ENCODE peak calls at places on chromosomes 3 and 15, in five cellular contexts. L is neuronal stem cell, U is trophoblast cell, F is mesenchymal stem cell, R is H9. S is an unnamed sample.

GRCh38 chr3:10929978-10930620 is 62.4 kb upstream of the SLC6A1 start:
- DNase-seq in U (no peak), F (no peak), L (no peak), R (peak; percentile 4), S (no peak)

GRCh38 chr3:157134620-157135191 is 25.2 kb downstream of the CCNL1 start:
- DNase-seq in U (no peak), L (no peak), R (no peak), F (no peak), S (no peak)

GRCh38 chr15:68436680-68437079 is 4.7 kb upstream of the ITGA11 start:
- DNase-seq in U (no peak), L (no peak), R (peak; percentile 17), F (no peak), S (no peak)

GRCh38 chr3:113231827-113232253 is 20.5 kb downstream of the BOC start:
- DNase-seq in U (peak; percentile 11), L (no peak), F (peak; percentile 78), R (peak; percentile 47), S (peak; percentile 89)

GRCh38 chr3:32238027-32238815 is at the start of gene CMTM8:
- DNase-seq in F (peak; percentile 14), L (peak; percentile 60), R (peak; percentile 84), U (peak; percentile 56), S (no peak)

GRCh38 chr3:197352382-197352781 is 54.0 kb upstream of the DLG1 start:
- DNase-seq in F (peak; percentile 26), R (no peak), L (no peak), U (no peak), S (peak; percentile 69)

GRCh38 chr3:69182588-69183299 is 60.3 kb upstream of the LMOD3 start:
- DNase-seq in L (no peak), U (no peak), F (peak; percentile 91), R (no peak), S (peak; percentile 81)

GRCh38 chr3:45690331-45691035 is 1.3 kb downstream of the SACM1L start:
- DNase-seq in F (peak; percentile 30), L (no peak), R (no peak), U (no peak), S (no peak)

GRCh38 chr3:75325716-75326115 is 338.4 kb upstream of the FRG2C start:
- DNase-seq in F (no peak), R (no peak), L (no peak), U (no peak), S (no peak)

DNA sequence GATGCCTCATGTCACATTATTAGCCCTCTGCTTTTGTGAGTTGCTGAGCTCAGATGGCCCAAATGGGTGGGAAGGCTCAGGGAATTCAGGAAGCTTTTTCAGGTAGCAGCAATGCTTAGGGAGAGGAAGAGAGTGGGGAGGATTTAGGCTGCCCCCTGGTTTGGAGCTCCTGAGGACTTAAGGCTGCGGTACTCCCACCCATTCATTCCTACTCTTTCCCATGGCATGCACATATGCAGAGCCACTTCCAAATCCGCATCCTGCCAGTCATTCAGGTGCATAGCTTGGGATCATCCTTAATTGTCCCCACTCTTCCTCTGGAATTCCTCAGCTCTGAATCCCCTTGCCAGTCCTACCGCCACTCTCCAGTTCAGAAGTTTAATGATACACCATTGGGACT is 343.1 kb upstream of the FRG2C start:
- DNase-seq in R (no peak), L (no peak), F (no peak), U (no peak), S (no peak)
- H3K14ac ChIP-seq in R (no peak overlapping the region), L (no peak overlapping the region), F (no peak overlapping the region), U (no peak overlapping the region), S (no peak overlapping the region)

GRCh38 chr3:28504945-28505344 is 156.3 kb upstream of the AZI2 start:
- DNase-seq in L (peak; percentile 18), F (no peak), R (no peak), U (no peak), S (no peak)
- H3K14ac ChIP-seq in L (no peak overlapping the region), F (no peak overlapping the region), R (no peak overlapping the region), U (no peak overlapping the region), S (no peak overlapping the region)

GRCh38 chr15:57298204-57298603 is 78.1 kb upstream of the CGNL1 start:
- DNase-seq in L (no peak), F (peak; percentile 76), U (no peak), R (no peak), S (peak; percentile 68)
- H3K14ac ChIP-seq in L (no peak overlapping the region), F (no peak overlapping the region), U (no peak overlapping the region), R (no peak overlapping the region), S (no peak overlapping the region)

DNA sequence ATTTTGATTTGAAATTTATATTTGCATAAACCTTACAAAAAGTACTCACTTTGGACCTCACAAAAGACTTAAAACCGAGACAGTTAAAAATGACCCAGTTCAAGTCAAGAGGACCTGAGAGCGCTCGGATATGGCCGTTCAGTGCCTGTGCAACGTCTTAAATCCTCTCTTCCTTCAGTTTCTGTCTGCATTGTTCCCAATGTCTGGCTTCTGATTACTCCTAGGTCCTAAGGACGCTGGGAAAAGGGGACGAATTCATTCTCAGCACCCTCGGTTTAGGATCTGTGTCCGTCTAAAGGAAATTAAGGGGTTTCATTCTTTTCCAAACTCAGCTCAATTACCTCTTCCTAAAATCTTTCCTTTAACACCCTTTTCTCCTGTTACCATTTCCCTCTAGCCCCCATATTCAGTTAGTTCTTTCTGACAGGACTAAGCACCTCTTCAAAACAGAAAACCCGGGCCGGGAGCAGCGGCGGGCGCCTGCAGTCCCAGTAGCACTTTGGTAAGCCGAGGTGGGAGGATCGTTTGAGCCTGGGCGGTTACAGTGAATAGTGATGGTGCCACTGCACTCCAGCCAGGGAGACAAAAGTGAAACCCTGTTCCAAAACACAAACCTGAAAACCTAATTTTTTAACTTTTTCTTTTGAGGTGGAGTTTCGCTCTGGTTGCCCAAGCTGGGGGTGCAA is 931 bp downstream of the DPPA4 start:
- DNase-seq in F (peak; percentile 80), R (no peak), L (no peak), U (no peak), S (peak; percentile 7)
- H3K14ac ChIP-seq in F (no peak overlapping the region), R (peak overlapping the region; percentile 74), L (peak overlapping the region; percentile 56), U (peak overlapping the region; percentile 70), S (no peak overlapping the region)

DNA sequence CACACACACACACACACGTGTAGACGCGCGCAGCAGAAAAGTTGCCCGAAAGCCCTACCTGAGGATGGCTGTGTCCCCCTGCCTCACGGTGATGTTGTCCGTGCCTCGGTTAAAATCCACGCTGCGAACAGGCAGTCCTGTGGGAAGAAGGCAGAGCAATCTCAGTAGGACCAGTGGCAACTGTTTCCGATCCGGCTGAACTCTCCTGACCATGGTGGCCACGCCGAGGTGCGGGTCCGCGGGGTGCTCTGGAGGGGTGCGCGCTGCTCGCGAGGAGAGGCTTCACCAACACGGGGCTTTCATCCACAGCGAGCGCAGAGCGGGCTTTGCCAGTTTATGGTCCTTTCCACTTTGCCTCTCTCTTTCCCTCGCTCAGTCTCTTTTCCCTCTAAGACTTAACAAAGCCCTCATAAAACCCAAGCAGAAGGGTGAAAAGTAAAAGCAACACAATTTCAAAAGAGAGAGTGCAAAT is 432 bp downstream of the LSAMP start:
- DNase-seq in F (peak; percentile 54), U (no peak), L (no peak), R (peak; percentile 39), S (no peak)
- H3K14ac ChIP-seq in F (no peak overlapping the region), U (no peak overlapping the region), L (peak overlapping the region; percentile 67), R (peak overlapping the region; percentile 41), S (peak overlapping the region; percentile 88)